ENCODE peak calls at places on chromosomes 6 and 20, in four cellular contexts. Z is K562, U is MM.1S, R is hepatocyte. A is an unnamed sample. For H3K79me2 and H3K36me3, the result is how much of the 10 kb centered on the place peaks cover.

GRCh38 chr6:38776515-38776914 is 61.4 kb downstream of the DNAH8 start:
- DNase-seq in U (no peak), R (no peak), Z (no peak), A (no peak)

GRCh38 chr6:159961523-159961922 is 7.4 kb upstream of the IGF2R start:
- DNase-seq in U (no peak), R (no peak), Z (no peak), A (no peak)

GRCh38 chr20:17893480-17893879 is 75.1 kb downstream of the SNX5 start:
- DNase-seq in Z (no peak), R (no peak), U (peak), A (no peak)

GRCh38 chr6:89436226-89436625 is 3.3 kb downstream of the ANKRD6 start:
- DNase-seq in U (peak), Z (no peak), R (no peak), A (no peak)

GRCh38 chr6:3766219-3766618 is 14.7 kb upstream of the PXDC1 start:
- DNase-seq in U (no peak), Z (no peak), R (no peak), A (no peak)

GRCh38 chr6:26411751-26412150 is 9.7 kb downstream of the BTN3A1 start:
- DNase-seq in Z (no peak), U (no peak), R (no peak), A (no peak)

GRCh38 chr6:29656798-29657197 is at the start of gene MOG:
- DNase-seq in Z (no peak), U (no peak), R (no peak), A (no peak)

GRCh38 chr20:53387983-53388675 is 205.5 kb downstream of the ZNF217 start:
- DNase-seq in Z (no peak), R (no peak), U (no peak), A (peak)

GRCh38 chr6:117711369-117711768 is 36.1 kb downstream of the NUS1 start:
- DNase-seq in Z (no peak), U (no peak), R (no peak), A (no peak)

DNA sequence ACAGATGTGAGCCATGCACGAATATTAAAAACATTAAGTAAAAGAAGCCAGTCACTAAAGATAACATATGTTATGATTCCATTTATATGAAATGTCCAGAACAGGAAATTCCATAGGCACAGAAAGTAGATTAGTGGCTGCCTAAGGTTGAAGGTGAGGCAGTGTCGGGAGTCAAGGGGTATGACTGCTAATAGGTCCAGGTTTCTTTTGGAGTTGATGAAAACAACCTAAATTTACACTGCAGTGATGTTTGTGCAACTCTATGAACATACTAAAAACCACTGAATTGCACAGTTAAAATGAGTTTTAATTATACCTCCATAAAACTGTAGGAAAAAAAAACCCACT is 14.4 kb downstream of the SRPK1 start:
- DNase-seq in Z (no peak), U (no peak), R (no peak), A (no peak)
- H3K79me2 ChIP-seq in Z (half or more), U (half or more), R (half or more), A (half or more)

GRCh38 chr20:37521091-37521771 is at the start of gene NNAT:
- DNase-seq in U (no peak), R (no peak), Z (peak), A (no peak)

GRCh38 chr20:37524221-37524700 is 3.2 kb downstream of the NNAT start:
- DNase-seq in R (peak), U (no peak), Z (no peak), A (no peak)

GRCh38 chr20:37523012-37523391 is 2.0 kb downstream of the NNAT start:
- DNase-seq in U (no peak), R (no peak), Z (no peak), A (no peak)

GRCh38 chr20:37520417-37520751 is 666 bp upstream of the NNAT start:
- DNase-seq in Z (no peak), U (no peak), R (no peak), A (no peak)

DNA sequence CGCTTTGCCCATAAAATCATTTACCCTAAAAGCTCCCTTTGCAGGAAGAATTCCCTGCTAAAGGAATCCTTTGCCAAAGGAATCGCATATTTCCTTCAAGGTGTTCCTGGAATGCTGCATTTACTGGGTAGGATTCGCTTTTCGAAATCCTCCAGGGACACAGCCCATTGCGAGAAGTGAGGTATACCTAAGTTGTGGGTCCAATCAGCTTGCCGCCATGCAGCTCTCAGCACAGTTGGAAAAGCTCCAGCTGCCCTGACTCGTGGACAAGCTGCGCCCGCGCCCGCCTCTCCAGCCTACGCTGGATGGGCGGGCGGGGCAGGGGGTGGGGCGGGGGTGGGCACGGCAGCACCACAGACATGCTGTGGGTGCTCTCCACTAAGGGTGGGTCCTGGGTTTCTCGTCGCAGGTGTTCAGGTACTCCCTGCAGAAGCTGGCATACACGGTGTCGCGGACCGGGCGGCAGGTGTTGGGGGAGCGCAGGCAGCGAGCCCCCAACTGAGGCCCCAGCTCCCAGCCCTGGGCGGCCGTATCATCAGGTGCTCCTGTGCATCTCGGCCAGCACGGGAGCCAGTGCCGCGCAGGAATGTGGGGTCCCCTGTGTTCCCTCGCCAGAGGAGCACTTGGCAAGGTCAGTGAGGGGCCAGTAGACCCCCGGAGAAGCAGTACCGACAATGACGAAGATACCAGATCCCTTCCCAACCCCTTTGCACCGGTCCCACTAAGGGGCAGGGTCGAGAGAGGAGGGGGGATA is 1.4 kb downstream of the NNAT start:
- DNase-seq in R (no peak), U (no peak), Z (no peak), A (no peak)
- H3K36me3 ChIP-seq in R (under half), U (under half), Z (under half), A (under half)

DNA sequence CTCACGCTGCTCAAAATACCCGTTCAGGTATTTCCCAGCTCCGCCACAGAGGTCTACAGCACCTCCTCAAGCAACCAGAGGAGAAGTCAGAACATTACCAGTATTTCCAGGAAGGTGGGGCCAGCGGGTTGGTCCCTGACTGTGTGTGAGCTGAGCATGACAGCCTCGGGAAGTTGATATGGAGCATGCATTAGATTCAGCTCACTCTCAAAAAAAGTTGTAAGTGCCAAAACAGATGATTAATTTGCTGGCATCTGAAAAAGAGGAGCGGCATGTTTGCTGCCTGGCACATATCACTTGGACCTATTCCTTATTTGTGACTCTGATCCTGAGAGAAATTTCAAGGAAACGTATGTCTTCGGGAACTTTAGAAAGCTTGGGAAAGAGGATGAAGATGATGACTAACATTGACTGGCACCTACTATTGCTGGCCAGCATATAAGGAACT is 32.3 kb downstream of the ELOVL2 start:
- DNase-seq in U (no peak), R (peak), Z (peak), A (no peak)
- H2AFZ ChIP-seq in U (no peak), R (no peak), Z (peak), A (no peak)

GRCh38 chr6:166333172-166333995 is 9.0 kb downstream of the SFT2D1 start:
- DNase-seq in U (peak), R (no peak), Z (no peak), A (peak)

GRCh38 chr6:166335378-166336366 is 6.7 kb downstream of the SFT2D1 start:
- DNase-seq in R (no peak), U (no peak), Z (no peak), A (no peak)

GRCh38 chr6:166330612-166331011 is 11.7 kb downstream of the SFT2D1 start:
- DNase-seq in R (peak), U (no peak), Z (peak), A (no peak)

GRCh38 chr6:166334878-166335277 is 7.5 kb downstream of the SFT2D1 start:
- DNase-seq in U (no peak), Z (no peak), R (no peak), A (no peak)

DNA sequence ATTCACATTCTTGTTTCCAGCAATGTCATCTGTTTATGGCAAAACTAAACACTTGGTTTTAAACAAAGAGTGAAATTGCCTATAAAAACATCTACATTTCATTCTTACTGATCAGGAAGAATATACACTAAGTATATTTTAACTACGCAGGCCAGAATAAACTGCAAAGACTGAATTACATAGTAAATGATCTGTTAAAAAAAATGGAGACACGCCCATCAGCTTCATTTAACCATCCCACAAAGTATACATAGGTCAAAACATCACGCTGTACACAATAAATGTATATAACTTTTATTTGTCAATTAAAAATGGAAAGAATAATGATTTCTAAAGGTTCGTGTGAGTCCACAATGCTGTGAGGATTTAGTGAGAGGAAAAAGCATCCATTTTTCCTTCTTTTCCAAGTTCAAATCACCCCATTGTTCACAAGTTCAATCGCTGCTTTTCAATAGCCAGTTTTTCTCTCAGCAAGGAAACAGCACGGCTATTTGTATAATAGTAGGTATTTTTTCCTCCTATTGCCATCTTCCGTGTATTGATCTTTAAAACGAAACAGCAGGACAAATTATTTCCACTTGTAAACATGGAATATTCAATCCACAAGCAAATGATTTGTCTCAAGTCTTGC is 10.7 kb downstream of the SFT2D1 start:
- DNase-seq in U (no peak), Z (no peak), R (no peak), A (no peak)
- H3K79me2 ChIP-seq in U (under half), Z (half or more), R (half or more), A (half or more)

DNA sequence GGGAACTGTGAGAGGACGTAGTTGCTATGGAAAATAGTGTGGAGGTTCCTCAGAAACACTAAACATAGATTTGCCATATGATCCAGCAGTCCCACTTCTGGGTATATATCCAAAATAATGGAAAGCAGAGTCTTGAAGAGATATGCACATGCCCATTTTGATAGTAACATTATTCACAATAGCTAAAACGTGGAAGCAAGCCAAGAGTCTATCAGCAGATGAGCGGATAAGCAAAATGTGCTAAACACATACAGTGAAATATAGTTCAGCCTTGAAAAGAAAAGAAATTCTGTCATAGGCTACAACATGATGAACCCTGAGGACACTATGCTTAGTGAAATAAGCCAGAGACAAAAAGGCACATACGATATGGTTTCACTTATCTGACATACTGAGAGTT is 11.1 kb downstream of the SYNDIG1 start:
- DNase-seq in U (no peak), Z (no peak), R (no peak), A (no peak)
- H3K36me3 ChIP-seq in U (under half), Z (under half), R (under half), A (under half)

A was measured in DND-41.